ENCODE peak calls at places on chromosomes 5 and 9, in five cellular contexts. D, V, C, B and I are unnamed samples.

GRCh38 chr9:114301798-114302565 is 20.9 kb upstream of the ORM1 start:
- DNase-seq in C (no peak), B (no peak), D (no peak), V (no peak), I (no peak)

GRCh38 chr9:127776195-127776918 is 2.1 kb downstream of the SH2D3C start:
- DNase-seq in V (no peak), C (no peak), D (peak), B (no peak), I (peak)

GRCh38 chr9:135296783-135297715 is 182.5 kb upstream of the PPP1R26 start:
- DNase-seq in V (no peak), B (no peak), C (no peak), D (no peak), I (peak)

GRCh38 chr5:38465045-38465444 is 91.4 kb downstream of the LIFR start:
- DNase-seq in V (no peak), B (no peak), D (no peak), C (no peak), I (peak)

GRCh38 chr9:81898851-81899250 is 29.4 kb upstream of the SPATA31D4 start:
- DNase-seq in B (no peak), V (peak), C (no peak), D (no peak), I (no peak)

GRCh38 chr9:76203373-76203772 is 190.9 kb downstream of the RFK start:
- DNase-seq in C (no peak), B (peak), D (no peak), V (no peak), I (no peak)

GRCh38 chr5:33549982-33550567 is 109.3 kb downstream of the TARS1 start:
- DNase-seq in B (no peak), C (no peak), V (no peak), D (peak), I (no peak)

GRCh38 chr9:76459691-76460635 is 981 bp downstream of the GCNT1 start:
- DNase-seq in D (peak), B (peak), V (peak), C (peak), I (peak)

GRCh38 chr5:15374886-15375285 is 125.1 kb upstream of the FBXL7 start:
- DNase-seq in C (no peak), D (no peak), B (no peak), V (no peak), I (no peak)

GRCh38 chr9:100472725-100473261 is at the start of gene TMEFF1:
- DNase-seq in V (peak), B (peak), C (no peak), D (peak), I (peak)

GRCh38 chr9:7782390-7783120 is 17.0 kb downstream of the DMAC1 start:
- DNase-seq in C (no peak), V (no peak), D (no peak), B (no peak), I (no peak)

GRCh38 chr5:132237141-132237540 is 9.5 kb upstream of the P4HA2 start:
- DNase-seq in C (no peak), B (no peak), V (peak), D (no peak), I (no peak)

GRCh38 chr9:4573176-4573575 is 82.9 kb downstream of the SLC1A1 start:
- DNase-seq in D (no peak), B (no peak), V (no peak), C (no peak), I (no peak)

GRCh38 chr5:150149618-150150017 is 6.0 kb downstream of the PDGFRB start:
- DNase-seq in V (no peak), D (no peak), B (no peak), C (no peak), I (no peak)

GRCh38 chr9:123074627-123075026 is 41.2 kb downstream of the GPR21 start:
- DNase-seq in V (no peak), D (no peak), C (no peak), B (no peak), I (no peak)

GRCh38 chr5:116763987-116764866 is 189.6 kb upstream of the SEMA6A start:
- DNase-seq in V (no peak), B (no peak), C (no peak), D (no peak), I (no peak)

GRCh38 chr5:139103762-139104161 is 94.4 kb downstream of the SIL1 start:
- DNase-seq in C (no peak), D (no peak), V (no peak), B (no peak), I (no peak)

GRCh38 chr9:117034862-117035261 is 347.8 kb downstream of the TRIM32 start:
- DNase-seq in C (no peak), B (peak), D (no peak), V (no peak), I (no peak)

GRCh38 chr5:57041570-57041969 is 89.6 kb upstream of the MIER3 start:
- DNase-seq in C (no peak), D (no peak), B (no peak), V (no peak), I (no peak)

GRCh38 chr5:173472784-173473278 is 143.6 kb downstream of the BOD1 start:
- DNase-seq in B (no peak), D (no peak), C (no peak), V (peak), I (no peak)

GRCh38 chr5:173473293-173473692 is 143.2 kb downstream of the BOD1 start:
- DNase-seq in D (no peak), C (no peak), B (no peak), V (no peak), I (no peak)

GRCh38 chr5:173477320-173478055 is 139.0 kb downstream of the BOD1 start:
- DNase-seq in V (peak), D (no peak), B (peak), C (no peak), I (no peak)

GRCh38 chr5:173475780-173476179 is 140.7 kb downstream of the BOD1 start:
- DNase-seq in D (no peak), B (no peak), C (no peak), V (no peak), I (no peak)

DNA sequence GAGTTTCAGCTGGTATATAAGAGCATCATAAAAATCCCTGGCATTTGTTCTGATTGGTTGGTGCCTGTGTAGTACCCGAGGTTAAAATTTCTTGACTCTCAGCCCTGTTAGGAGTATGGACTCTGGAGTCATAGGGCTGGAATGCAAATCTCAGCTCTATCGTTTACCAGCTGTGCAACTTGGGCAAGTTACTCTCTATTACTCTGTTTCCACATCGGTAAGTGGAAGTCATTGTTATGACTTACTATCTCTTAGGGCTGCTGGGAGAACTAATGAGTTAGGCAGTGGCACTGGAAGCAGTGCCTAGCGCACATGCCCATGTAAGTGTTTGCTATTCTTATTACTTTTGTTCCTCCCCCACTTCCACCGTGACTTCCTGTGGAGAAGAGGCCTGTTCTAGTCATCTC is 141.6 kb downstream of the BOD1 start:
- DNase-seq in C (no peak), V (peak), D (no peak), B (no peak), I (peak)
- H3K4me2 ChIP-seq in C (no peak), V (peak), D (no peak), B (no peak), I (peak)

DNA sequence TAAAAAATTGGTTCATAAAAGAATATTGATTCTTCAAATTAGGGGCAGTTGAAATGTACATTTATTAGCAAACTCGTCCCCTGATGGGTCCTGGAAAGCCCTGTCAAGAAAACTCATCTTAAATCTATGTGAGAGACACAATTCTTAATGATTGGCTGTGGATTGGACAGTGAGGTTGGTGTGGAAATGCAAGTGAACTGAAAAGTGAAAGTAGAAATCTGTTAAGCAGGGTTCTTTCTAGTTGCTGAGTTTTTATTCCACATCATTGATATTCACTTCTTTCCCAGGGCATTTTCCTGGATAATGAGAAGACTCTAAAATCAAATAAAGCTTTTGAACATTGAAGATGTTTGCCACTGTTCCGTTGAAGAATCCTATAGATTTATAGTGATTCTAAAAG is 292.4 kb downstream of the MAST4 start:
- DNase-seq in V (no peak), D (no peak), B (no peak), C (no peak), I (no peak)
- H3K4me2 ChIP-seq in V (no peak), D (no peak), B (no peak), C (no peak), I (no peak)

GRCh38 chr5:124810420-124810819 is 64.0 kb upstream of the ZNF608 start:
- DNase-seq in C (no peak), B (no peak), D (peak), V (no peak), I (no peak)

GRCh38 chr5:124806026-124806856 is 59.8 kb upstream of the ZNF608 start:
- DNase-seq in B (peak), C (no peak), D (peak), V (peak), I (peak)

GRCh38 chr5:124808842-124809268 is 62.4 kb upstream of the ZNF608 start:
- DNase-seq in C (no peak), V (no peak), B (no peak), D (peak), I (no peak)

GRCh38 chr5:124803617-124804331 is 57.3 kb upstream of the ZNF608 start:
- DNase-seq in B (no peak), V (no peak), C (no peak), D (peak), I (no peak)

DNA sequence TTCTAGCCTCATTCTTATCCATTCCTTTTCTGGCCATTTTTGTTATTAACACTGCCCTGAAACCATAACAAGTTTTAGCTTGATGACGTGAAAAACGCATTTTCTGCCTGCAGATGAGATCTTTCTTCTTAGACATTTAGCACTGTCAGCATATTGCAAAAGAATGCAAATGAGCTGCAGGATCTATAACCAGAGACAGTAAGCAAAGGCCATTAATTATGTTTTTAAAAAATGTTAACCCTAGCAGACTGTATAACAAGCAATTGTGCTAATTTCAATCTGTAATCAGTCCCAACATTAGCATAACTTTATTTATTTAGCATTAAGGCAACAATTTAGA is 60.4 kb upstream of the ZNF608 start:
- DNase-seq in C (no peak), B (no peak), V (no peak), D (no peak), I (no peak)
- H3K4me2 ChIP-seq in C (no peak), B (peak), V (peak), D (peak), I (no peak)

GRCh38 chr9:32590476-32590875 is 17.5 kb upstream of the NDUFB6 start:
- DNase-seq in B (no peak), D (no peak), C (no peak), V (peak), I (no peak)
- H3K4me2 ChIP-seq in B (no peak), D (no peak), C (no peak), V (peak), I (no peak)

GRCh38 chr5:126780165-126780827 is 3.4 kb downstream of the LMNB1 start:
- DNase-seq in V (peak), B (peak), C (no peak), D (peak), I (peak)
- H3K4me2 ChIP-seq in V (peak), B (peak), C (peak), D (peak), I (peak)

GRCh38 chr9:35811364-35812024 is 568 bp downstream of the SPAG8 start:
- DNase-seq in C (no peak), D (no peak), B (no peak), V (no peak), I (peak)
- H3K4me2 ChIP-seq in C (peak), D (peak), B (peak), V (peak), I (peak)